ENCODE peak calls at places on chromosomes 1 and 21, in ten cellular contexts. E is left lung; W is heart left ventricle; M is NCI-H345; G is AG20443; I is heart right ventricle; A is HEK293T; Z is IMR-90; J is C1 segment of cervical spinal cord; X is stimulated activated CD8-positive, alpha-beta memory T cell treated with anti-CD3 and anti-CD28 coated beads, Interleukin-7, amount 100 ng/mL, for 48 hours. L is an unnamed sample.

GRCh38 chr1:64519921-64520320 is 50.0 kb downstream of the CACHD1 start:
- DNase-seq in E (no peak), W (peak; percentile 43), M (no peak), G (peak; percentile 34), I (no peak), A (no peak), Z (peak; percentile 56), J (no peak), X (no peak), L (no peak)

GRCh38 chr21:37292041-37292440 is 24.9 kb upstream of the VPS26C start:
- DNase-seq in E (no peak), W (no peak), M (no peak), G (no peak), I (no peak), A (no peak), Z (no peak), J (no peak), X (no peak), L (no peak)

GRCh38 chr1:43437031-43437973 is 16.4 kb downstream of the HYI start:
- DNase-seq in E (no peak), W (no peak), M (no peak), G (no peak), I (no peak), A (no peak), Z (no peak), J (no peak), X (no peak), L (no peak)

GRCh38 chr21:43832158-43832550 is 32.9 kb upstream of the AGPAT3 start:
- DNase-seq in E (no peak), W (peak; percentile 18), M (no peak), G (no peak), I (no peak), A (no peak), Z (no peak), J (no peak), X (no peak), L (no peak)

GRCh38 chr1:228827026-228827425 is 91.7 kb downstream of the RHOU start:
- DNase-seq in E (no peak), W (no peak), M (no peak), G (no peak), I (no peak), A (no peak), Z (no peak), J (no peak), X (no peak), L (no peak)

GRCh38 chr1:218366322-218367052 is 21.4 kb downstream of the TGFB2 start:
- DNase-seq in E (no peak), W (no peak), M (peak; percentile 94), G (no peak), I (no peak), A (no peak), Z (peak; percentile 55), J (no peak), X (no peak), L (peak; percentile 60)

GRCh38 chr1:24420547-24420946 is 4.9 kb downstream of the NIPAL3 start:
- DNase-seq in E (no peak), W (no peak), M (no peak), G (no peak), I (no peak), A (no peak), Z (peak; percentile 29), J (no peak), X (no peak), L (no peak)

GRCh38 chr1:1982379-1983232 is 21.0 kb downstream of the CFAP74 start:
- DNase-seq in E (no peak), W (no peak), M (no peak), G (no peak), I (no peak), A (no peak), Z (no peak), J (no peak), X (no peak), L (no peak)

GRCh38 chr1:211606327-211606913 is 27.5 kb upstream of the SLC30A1 start:
- DNase-seq in E (no peak), W (no peak), M (no peak), G (no peak), I (no peak), A (no peak), Z (no peak), J (no peak), X (no peak), L (no peak)

L was measured in ACHN.